ENCODE peak calls at places on chromosomes 2 and 18, in four cellular contexts. Z, F, I and X are unnamed samples.

GRCh38 chr2:221293949-221294736 is 278.0 kb downstream of the EPHA4 start:
- DNase-seq in I (no peak), Z (no peak), F (no peak), X (no peak)

GRCh38 chr2:21020031-21020667 is 23.7 kb downstream of the APOB start:
- DNase-seq in F (no peak), I (no peak), Z (no peak), X (no peak)

GRCh38 chr2:2825062-2825461 is 494.0 kb upstream of the MYT1L start:
- DNase-seq in Z (no peak), F (no peak), I (no peak), X (no peak)

GRCh38 chr2:110678457-110679336 is 834 bp upstream of the BUB1 start:
- DNase-seq in Z (peak), F (peak), I (no peak), X (no peak)

GRCh38 chr2:33197198-33197938 is 250.6 kb downstream of the LTBP1 start:
- DNase-seq in Z (no peak), F (no peak), I (no peak), X (no peak)

GRCh38 chr2:14385043-14385442 is 247.5 kb upstream of the LRATD1 start:
- DNase-seq in I (no peak), F (no peak), Z (no peak), X (no peak)

GRCh38 chr2:85662899-85663683 is 4.9 kb downstream of the SFTPB start:
- DNase-seq in Z (no peak), F (no peak), I (peak), X (no peak)

GRCh38 chr2:143150287-143150686 is 21.1 kb downstream of the ARHGAP15 start:
- DNase-seq in Z (peak), I (no peak), F (no peak), X (no peak)

GRCh38 chr2:42877532-42877931 is 85.1 kb upstream of the HAAO start:
- DNase-seq in I (no peak), Z (no peak), F (no peak), X (no peak)

GRCh38 chr2:167212054-167212648 is 323.9 kb downstream of the XIRP2 start:
- DNase-seq in Z (no peak), F (no peak), I (no peak), X (no peak)

GRCh38 chr2:142130111-142131015 is 453 bp downstream of the LRP1B start:
- DNase-seq in F (no peak), Z (no peak), I (peak), X (no peak)

GRCh38 chr18:47420130-47420529 is 168.7 kb upstream of the SKOR2 start:
- DNase-seq in F (no peak), Z (no peak), I (no peak), X (no peak)

GRCh38 chr2:37026050-37026449 is 58.1 kb downstream of the HEATR5B start:
- DNase-seq in F (no peak), I (no peak), Z (no peak), X (no peak)

GRCh38 chr2:62303818-62304217 is 107.9 kb downstream of the B3GNT2 start:
- DNase-seq in I (no peak), F (no peak), Z (no peak), X (no peak)

GRCh38 chr2:181988154-181988924 is 2.7 kb downstream of the PPP1R1C start:
- DNase-seq in Z (no peak), F (no peak), I (no peak), X (no peak)

GRCh38 chr2:240762249-240762648 is 57.8 kb downstream of the KIF1A start:
- DNase-seq in Z (no peak), F (no peak), I (no peak), X (no peak)

GRCh38 chr2:233385489-233386044 is 31.3 kb downstream of the DGKD start:
- DNase-seq in I (no peak), Z (peak), F (no peak), X (no peak)

GRCh38 chr2:43225788-43226557 is 433 bp downstream of the ZFP36L2 start:
- DNase-seq in F (peak), I (peak), Z (peak), X (no peak)

GRCh38 chr2:232242316-232242715 is 136.2 kb upstream of the ALPP start:
- DNase-seq in F (no peak), Z (no peak), I (no peak), X (no peak)

GRCh38 chr2:234388591-234388990 is 108.3 kb downstream of the ARL4C start:
- DNase-seq in I (no peak), Z (no peak), F (no peak), X (no peak)

GRCh38 chr2:222939208-222939846 is 78.5 kb downstream of the ACSL3 start:
- DNase-seq in F (peak), Z (peak), I (no peak), X (no peak)

GRCh38 chr2:145812163-145812554 is 1292.2 kb upstream of the ZEB2 start:
- DNase-seq in Z (no peak), F (no peak), I (no peak), X (no peak)

GRCh38 chr2:189608799-189609422 is 28.3 kb upstream of the SLC40A1 start:
- DNase-seq in I (no peak), F (no peak), Z (no peak), X (no peak)

GRCh38 chr18:51952844-51953243 is 387.2 kb upstream of the DCC start:
- DNase-seq in F (no peak), Z (no peak), I (no peak), X (no peak)

DNA sequence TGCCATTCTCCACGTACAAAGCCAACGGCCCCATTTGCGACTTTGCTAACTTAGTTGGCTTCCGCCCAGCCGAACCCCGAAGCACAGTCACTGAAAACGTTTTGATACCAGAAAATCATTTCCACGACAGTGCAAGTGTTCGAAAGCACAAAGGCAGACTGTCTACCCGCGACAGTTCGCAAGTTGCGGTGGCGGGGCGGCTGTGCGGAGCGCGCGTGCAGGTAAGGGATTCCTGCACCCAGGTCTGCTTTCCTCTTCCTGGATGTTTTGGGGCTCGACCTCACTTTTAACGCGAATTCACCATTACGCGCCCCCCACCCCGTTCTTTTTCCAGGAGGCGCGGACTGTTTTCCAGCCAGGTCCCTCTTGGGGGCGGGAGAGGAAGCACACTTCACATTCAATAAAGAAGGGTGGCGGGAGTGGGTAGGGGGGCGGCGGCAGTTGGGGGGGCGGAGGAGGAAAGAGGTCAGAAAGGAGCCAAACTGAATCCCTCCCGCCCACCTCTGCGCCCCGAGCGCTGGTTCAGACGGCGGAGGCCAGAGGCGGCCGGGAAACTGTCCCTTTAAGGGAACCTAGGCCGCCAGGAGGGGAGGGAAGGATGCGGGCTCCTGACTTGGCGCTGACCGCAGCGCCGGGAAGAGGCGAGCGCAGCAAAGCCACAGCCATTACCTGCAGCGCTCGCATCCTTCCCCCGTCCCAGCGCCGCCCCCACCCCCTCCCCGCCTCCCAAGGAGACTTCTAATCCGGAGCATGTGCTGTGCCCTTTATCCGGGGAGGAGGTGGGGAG is 107.5 kb upstream of the KCTD1 start:
- DNase-seq in Z (no peak), F (no peak), I (peak), X (no peak)
- TF ChIP-seq CTCF in Z (no peak), F (no peak), I (no peak), X (no peak)

GRCh38 chr2:122528958-122529670 is 773.7 kb downstream of the TSN start:
- DNase-seq in I (no peak), Z (no peak), F (no peak), X (no peak)

GRCh38 chr2:122530812-122531211 is 775.4 kb downstream of the TSN start:
- DNase-seq in I (no peak), F (no peak), Z (no peak), X (no peak)

GRCh38 chr2:122528061-122528460 is 772.6 kb downstream of the TSN start:
- DNase-seq in F (no peak), I (no peak), Z (no peak), X (no peak)

GRCh38 chr2:122535960-122536517 is 780.6 kb downstream of the TSN start:
- DNase-seq in F (no peak), Z (no peak), I (no peak), X (no peak)

DNA sequence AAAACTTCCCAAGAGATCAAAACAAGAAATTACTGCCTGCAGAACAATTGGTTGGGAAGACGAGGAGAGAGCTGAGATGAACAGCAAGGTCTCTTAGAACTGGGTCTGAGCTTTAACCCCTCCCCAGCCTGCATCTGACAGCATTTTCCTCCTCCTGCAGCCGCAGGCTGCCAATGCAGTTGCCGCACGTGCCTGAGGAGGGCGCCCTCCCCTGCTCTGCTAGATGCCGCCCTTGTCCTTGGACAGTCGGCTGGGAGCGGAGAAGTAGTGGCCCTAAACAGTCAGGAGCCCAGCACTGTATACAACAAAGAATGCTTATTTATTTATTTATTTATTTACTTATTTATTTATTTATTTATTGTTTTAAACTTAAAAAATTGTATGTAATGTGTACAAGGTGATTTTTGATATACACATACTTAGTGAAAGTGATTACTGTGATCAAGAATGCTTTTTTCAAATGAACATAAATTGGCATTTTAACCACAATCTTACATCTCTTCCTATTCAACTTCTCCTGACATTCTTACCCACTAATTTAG is 776.4 kb downstream of the TSN start:
- DNase-seq in Z (no peak), F (no peak), I (no peak), X (no peak)
- TF ChIP-seq CTCF in Z (no peak), F (no peak), I (no peak), X (peak)

DNA sequence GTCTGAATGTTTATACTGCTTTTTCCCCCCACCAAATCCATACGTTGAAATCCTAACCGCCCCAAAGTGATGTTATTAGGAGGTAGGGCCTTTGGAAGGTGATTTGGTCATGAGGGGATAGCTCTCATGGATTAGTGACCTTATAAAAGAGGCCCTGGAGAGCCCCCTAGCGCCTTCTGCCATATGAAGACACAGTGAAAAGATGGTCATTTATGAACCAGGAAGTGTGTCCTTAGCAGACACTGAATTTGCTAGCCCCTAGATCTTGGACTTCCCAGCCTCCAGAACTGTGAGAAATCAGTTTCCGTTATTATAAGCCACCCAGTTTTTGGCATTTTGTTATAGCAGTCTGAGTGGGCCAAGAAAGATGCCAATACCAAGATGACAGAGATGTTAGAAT is 7.2 kb upstream of the TSN start:
- DNase-seq in Z (no peak), F (no peak), I (no peak), X (no peak)
- TF ChIP-seq CTCF in Z (no peak), F (no peak), I (no peak), X (peak)

GRCh38 chr18:73893879-73894278 is 253.8 kb downstream of the FBXO15 start:
- DNase-seq in I (no peak), Z (no peak), F (no peak), X (no peak)

GRCh38 chr18:73888565-73888964 is 259.1 kb downstream of the FBXO15 start:
- DNase-seq in Z (no peak), I (no peak), F (no peak), X (no peak)

GRCh38 chr18:73887801-73888200 is 259.8 kb downstream of the FBXO15 start:
- DNase-seq in F (no peak), I (no peak), Z (no peak), X (no peak)

GRCh38 chr18:73895701-73896100 is 251.9 kb downstream of the FBXO15 start:
- DNase-seq in Z (no peak), I (no peak), F (no peak), X (no peak)

DNA sequence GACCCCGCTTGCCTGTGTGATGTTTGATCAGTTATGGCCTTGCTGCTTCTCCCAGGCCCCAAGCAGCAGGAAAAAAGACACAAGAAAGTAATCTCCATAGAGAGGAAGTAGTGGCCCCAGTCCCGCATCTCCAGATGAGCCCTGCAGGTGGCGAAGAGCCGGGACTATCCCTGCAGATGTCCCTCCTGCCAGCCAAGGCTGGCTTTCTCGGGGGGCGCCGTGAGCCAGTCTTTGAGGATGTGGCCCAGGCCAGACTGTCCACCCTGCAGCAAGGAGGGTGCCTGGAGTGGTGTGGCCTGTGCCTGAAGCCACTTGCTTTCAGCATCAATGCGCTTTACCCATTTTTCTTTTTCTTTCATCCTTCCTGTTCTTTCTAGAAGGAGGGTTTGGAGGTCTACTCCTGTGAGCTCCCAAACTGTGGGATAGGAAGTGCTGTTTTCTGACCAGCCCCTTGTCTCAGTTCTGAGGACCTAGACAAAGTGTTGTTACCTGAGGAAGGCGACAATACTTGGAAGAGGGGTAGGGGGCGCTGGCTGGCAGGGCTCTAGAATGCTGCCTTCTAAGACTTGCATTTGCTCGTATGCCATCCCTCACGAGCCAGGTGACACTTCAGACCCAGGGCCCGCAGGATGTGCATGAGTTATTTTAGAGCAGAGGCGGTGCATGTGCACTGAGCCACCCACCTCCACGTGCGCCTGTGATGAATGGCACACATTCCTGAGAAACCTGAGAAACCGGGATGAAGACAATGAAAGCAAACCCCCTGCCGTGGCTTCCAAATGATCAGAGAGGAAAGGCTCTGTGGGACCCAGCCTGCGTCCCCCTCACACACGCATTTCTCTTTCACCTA is 255.8 kb downstream of the FBXO15 start:
- DNase-seq in F (no peak), I (no peak), Z (no peak), X (no peak)
- TF ChIP-seq CTCF in F (no peak), I (no peak), Z (no peak), X (no peak)

DNA sequence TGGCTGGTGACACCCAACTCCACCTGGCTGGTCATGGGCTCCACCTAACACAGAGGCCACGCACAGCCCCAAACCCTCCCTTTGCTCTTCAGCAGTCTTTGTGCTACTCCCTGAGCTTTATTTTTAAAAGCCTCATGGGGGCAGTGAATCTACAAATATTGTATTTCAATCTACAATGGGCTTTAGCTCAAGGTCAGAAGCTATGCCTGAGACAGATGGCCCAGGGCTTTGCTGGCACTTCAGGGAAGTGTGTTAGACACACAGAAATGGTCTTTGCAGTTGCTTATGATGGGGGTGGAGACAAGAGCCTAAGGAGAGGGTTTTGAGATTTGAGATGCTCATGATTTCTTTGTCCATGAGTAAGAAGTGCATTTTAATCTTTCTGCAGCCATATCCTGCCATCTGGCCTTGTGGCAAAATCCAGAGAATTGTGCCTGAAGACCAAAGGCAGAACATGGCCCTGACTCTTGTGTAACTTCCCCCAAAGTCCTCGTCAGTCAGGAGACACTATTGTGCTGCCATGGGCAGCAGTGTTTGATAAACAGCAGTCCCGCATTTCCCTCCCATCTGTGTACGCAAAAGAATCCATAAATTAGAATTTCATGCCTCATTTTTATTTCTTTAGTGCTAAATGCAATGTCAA is 92.6 kb downstream of the VAPA start:
- DNase-seq in Z (no peak), F (no peak), I (no peak), X (peak)
- TF ChIP-seq CTCF in Z (no peak), F (no peak), I (no peak), X (peak)

GRCh38 chr2:1754046-1754445 is 9.7 kb upstream of the PXDN start:
- DNase-seq in Z (no peak), F (no peak), I (no peak), X (no peak)
- TF ChIP-seq CTCF in Z (no peak), F (no peak), I (no peak), X (no peak)

GRCh38 chr2:122519366-122519765 is 763.9 kb downstream of the TSN start:
- DNase-seq in Z (no peak), I (no peak), F (no peak), X (no peak)
- TF ChIP-seq CTCF in Z (no peak), I (no peak), F (no peak), X (peak)

DNA sequence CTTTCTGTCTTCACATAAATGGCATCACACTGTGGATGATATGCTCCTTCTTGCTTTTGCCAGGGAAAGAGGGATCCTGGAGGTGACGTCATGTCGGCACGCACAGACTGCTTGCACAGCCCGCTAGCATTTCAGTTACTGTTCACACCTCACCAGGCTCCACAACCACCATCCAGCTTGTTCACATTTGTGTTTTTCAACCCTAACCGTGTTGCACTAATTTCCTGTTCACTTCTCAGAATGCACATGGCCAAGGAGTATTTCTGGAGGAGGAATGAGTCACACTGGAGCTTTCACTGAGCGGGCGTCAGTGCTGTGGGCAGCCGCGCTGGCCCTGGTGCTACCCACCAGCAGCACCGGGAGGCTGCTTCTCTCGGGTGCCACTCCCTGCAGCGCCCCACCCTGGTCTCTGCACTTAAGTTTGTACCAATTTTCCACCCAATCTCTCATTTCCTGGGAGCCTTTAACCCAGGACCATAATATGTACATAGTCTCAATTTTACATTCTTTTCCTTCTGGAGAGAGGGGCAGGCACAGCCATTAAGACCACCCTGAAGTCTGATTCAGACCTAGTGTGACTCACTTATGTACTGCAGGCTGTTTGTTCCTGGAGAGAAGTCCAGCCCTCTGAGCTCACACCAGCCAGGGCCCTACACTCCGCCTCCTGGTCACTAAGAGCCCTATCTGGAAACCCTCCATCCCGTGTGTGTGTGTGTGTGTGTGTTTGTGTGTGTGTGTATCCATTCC is 65.1 kb downstream of the MBP start:
- DNase-seq in Z (no peak), I (no peak), F (no peak), X (no peak)
- TF ChIP-seq CTCF in Z (no peak), I (no peak), F (no peak), X (no peak)